ENCODE peak calls at places on chromosomes 7 and 10, in five cellular contexts. U, M, K, X and Q are unnamed samples.

GRCh38 chr7:100720645-100721504 is 607 bp downstream of the EPO start:
- DNase-seq in M (peak; percentile 16), U (peak; percentile 35), K (no peak), X (no peak), Q (no peak)

GRCh38 chr7:40800771-40801170 is 666.0 kb downstream of the SUGCT start:
- DNase-seq in M (no peak), X (no peak), K (no peak), U (no peak), Q (no peak)

GRCh38 chr7:139457153-139457946 is 26.1 kb downstream of the KLRG2 start:
- DNase-seq in X (peak; percentile 29), U (no peak), K (no peak), M (peak; percentile 75), Q (no peak)

GRCh38 chr10:15313844-15314243 is 57.2 kb downstream of the FAM171A1 start:
- DNase-seq in M (no peak), U (no peak), K (no peak), X (no peak), Q (no peak)

GRCh38 chr10:75801121-75801520 is 369.7 kb downstream of the LRMDA start:
- DNase-seq in M (no peak), X (no peak), U (no peak), K (no peak), Q (no peak)

GRCh38 chr10:47362199-47362598 is 14.0 kb downstream of the RBP3 start:
- DNase-seq in U (no peak), X (no peak), M (no peak), K (peak; percentile 18), Q (no peak)

GRCh38 chr10:50653758-50654157 is 30.0 kb upstream of the SGMS1 start:
- DNase-seq in U (no peak), K (no peak), X (no peak), M (no peak), Q (no peak)

GRCh38 chr7:123635551-123636359 is 19.9 kb upstream of the LMOD2 start:
- DNase-seq in U (peak; percentile 5), M (peak; percentile 75), K (no peak), X (peak; percentile 61), Q (peak; percentile 18)

GRCh38 chr7:46859963-46860475 is 721.9 kb downstream of the TNS3 start:
- DNase-seq in K (no peak), M (peak; percentile 92), U (no peak), X (peak; percentile 74), Q (no peak)

GRCh38 chr10:90028312-90028711 is 326.9 kb downstream of the KIF20B start:
- DNase-seq in X (no peak), U (no peak), K (no peak), M (no peak), Q (no peak)

GRCh38 chr10:98331888-98332287 is 63.9 kb upstream of the LOXL4 start:
- DNase-seq in X (no peak), U (peak; percentile 17), K (no peak), M (peak; percentile 26), Q (peak; percentile 37)

GRCh38 chr7:81155654-81156373 is 237.0 kb upstream of the SEMA3C start:
- DNase-seq in U (peak; percentile 98), K (no peak), X (no peak), M (peak; percentile 8), Q (no peak)

GRCh38 chr10:14074062-14074884 is 256.5 kb downstream of the FRMD4A start:
- DNase-seq in X (peak; percentile 100), K (peak; percentile 96), U (peak; percentile 27), M (peak; percentile 100), Q (no peak)

GRCh38 chr10:95756061-95756751 is at the start of gene ENTPD1:
- DNase-seq in K (no peak), U (no peak), M (no peak), X (peak; percentile 12), Q (no peak)

GRCh38 chr7:155299539-155300202 is 2.0 kb downstream of the INSIG1 start:
- DNase-seq in X (no peak), K (no peak), U (no peak), M (peak; percentile 48), Q (no peak)

GRCh38 chr7:27593226-27593625 is 69.5 kb downstream of the HIBADH start:
- DNase-seq in M (peak; percentile 32), K (no peak), U (no peak), X (peak; percentile 49), Q (no peak)

GRCh38 chr10:51707392-51707791 is 8.0 kb upstream of the CSTF2T start:
- DNase-seq in U (no peak), M (no peak), K (no peak), X (no peak), Q (no peak)

GRCh38 chr7:155529346-155529745 is 17.0 kb downstream of the CNPY1 start:
- DNase-seq in X (no peak), M (no peak), K (peak; percentile 41), U (no peak), Q (no peak)

DNA sequence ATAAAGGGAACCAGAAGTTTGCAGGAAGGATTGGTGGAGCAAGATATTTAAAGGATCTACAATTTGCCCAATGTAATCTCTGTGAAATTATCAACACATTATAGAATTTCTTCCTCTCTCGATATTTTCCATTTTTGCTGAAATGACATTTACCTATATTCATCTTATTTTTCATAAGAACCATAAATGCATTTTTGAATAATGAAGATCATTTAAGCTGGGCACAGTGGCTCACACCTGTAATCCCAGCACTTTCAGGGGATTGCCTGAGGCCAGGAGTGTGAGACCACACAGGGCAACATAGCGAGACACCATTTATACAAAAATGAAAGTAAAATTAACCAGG is 37.7 kb downstream of the CCDC71L start:
- DNase-seq in M (no peak), K (no peak), U (no peak), X (no peak), Q (no peak)
- H3K4me3 ChIP-seq in M (no peak overlapping the region), K (no peak overlapping the region), U (no peak overlapping the region), X (no peak overlapping the region), Q (no peak overlapping the region)

DNA sequence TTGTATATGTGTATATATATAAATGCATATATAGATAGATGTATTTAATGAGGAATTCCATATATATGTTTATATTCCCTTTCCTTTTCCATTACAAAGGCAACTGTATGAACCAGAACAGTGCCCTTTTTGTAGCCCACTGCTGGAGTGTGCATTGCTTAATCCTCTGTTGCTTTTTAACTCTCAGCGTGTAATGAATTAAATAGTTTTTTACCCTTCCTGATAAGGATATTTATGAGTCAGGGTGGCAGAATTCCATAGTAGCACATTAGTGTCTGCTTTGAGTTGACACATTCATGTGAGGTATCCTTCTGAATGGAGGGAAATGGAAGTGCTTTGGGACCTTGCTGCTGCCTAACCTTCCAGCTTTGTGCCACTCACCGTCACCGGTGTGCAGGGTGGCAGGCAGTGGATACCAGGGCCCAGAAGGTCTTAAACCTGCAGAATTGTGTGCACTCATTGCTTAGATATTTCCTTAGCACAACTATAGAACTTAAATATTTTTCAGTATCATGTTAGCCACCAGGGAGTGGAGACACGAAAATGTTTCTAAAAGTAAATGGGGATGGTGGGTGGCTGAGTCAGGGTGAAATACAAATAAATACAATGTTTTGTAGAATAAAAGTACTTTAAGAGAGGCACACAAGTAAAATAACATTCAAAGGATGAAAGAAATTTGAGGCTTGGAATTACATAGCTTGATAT is 117.9 kb downstream of the SND1 start:
- DNase-seq in X (peak; percentile 58), K (no peak), U (no peak), M (peak; percentile 71), Q (no peak)
- H3K4me3 ChIP-seq in X (no peak overlapping the region), K (no peak overlapping the region), U (no peak overlapping the region), M (no peak overlapping the region), Q (no peak overlapping the region)

GRCh38 chr10:120946497-120946896 is 95.3 kb downstream of the WDR11 start:
- DNase-seq in X (no peak), M (no peak), K (no peak), U (no peak), Q (no peak)

GRCh38 chr10:120951288-120951687 is 100.1 kb downstream of the WDR11 start:
- DNase-seq in X (no peak), K (no peak), M (no peak), U (no peak), Q (no peak)

GRCh38 chr10:120948889-120949382 is 97.8 kb downstream of the WDR11 start:
- DNase-seq in K (no peak), U (peak; percentile 21), X (peak; percentile 55), M (peak; percentile 89), Q (peak; percentile 18)

GRCh38 chr10:120949511-120950102 is 98.4 kb downstream of the WDR11 start:
- DNase-seq in K (no peak), X (no peak), M (peak; percentile 22), U (no peak), Q (no peak)

GRCh38 chr10:120950103-120950561 is 99.0 kb downstream of the WDR11 start:
- DNase-seq in M (peak; percentile 40), X (peak; percentile 5), U (no peak), K (no peak), Q (no peak)
- H3K4me3 ChIP-seq in M (peak overlapping the region; percentile 37), X (no peak overlapping the region), U (no peak overlapping the region), K (peak overlapping the region; percentile 5), Q (no peak overlapping the region)

GRCh38 chr10:131947631-131948347 is 33.9 kb downstream of the BNIP3 start:
- DNase-seq in K (peak; percentile 21), U (no peak), X (peak; percentile 78), M (peak; percentile 63), Q (no peak)
- H3K4me3 ChIP-seq in K (no peak overlapping the region), U (no peak overlapping the region), X (no peak overlapping the region), M (no peak overlapping the region), Q (no peak overlapping the region)

DNA sequence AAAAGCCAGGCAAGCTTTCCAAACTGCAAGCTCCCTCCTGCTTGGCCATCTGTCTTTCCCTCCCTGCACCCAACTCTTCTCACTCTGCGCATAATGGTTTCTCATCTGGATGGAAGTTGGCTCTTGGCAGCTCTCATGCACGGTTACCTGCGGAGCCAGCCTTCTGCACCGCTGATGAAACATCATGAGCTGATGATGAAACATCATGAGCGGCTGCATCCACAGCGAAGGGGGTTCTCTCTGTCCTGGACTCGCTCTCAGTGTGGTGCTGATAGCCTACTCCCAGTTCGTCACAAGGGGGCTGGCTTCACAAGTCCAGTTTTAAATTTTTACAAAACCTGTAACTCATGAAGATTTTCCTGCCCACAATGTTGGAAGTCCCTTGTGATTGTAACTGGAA is 457.5 kb downstream of the ACTR3B start:
- DNase-seq in K (no peak), U (no peak), M (no peak), X (no peak), Q (no peak)
- H3K4me3 ChIP-seq in K (no peak overlapping the region), U (no peak overlapping the region), M (no peak overlapping the region), X (no peak overlapping the region), Q (no peak overlapping the region)